ENCODE peak calls at places on chromosomes 16 and 17, in nine cellular contexts. One of them, this sample, is unnamed.

GRCh38 chr17:37124074-37124824 is 175.5 kb downstream of the AATF start:
- DNase-seq in dorsolateral prefrontal cortex: no peak
- DNase-seq in esophagus muscularis mucosa: no peak
- DNase-seq in endodermal cell: peak
- DNase-seq in heart left ventricle: no peak
- DNase-seq in foreskin keratinocyte: no peak
- DNase-seq in cardiac muscle cell: no peak
- DNase-seq in GM06990: no peak
- DNase-seq in pancreas: no peak
- DNase-seq in this sample: no peak

GRCh38 chr16:58025351-58026138 is at the start of gene MMP15:
- DNase-seq in dorsolateral prefrontal cortex: peak
- DNase-seq in esophagus muscularis mucosa: no peak
- DNase-seq in endodermal cell: peak
- DNase-seq in heart left ventricle: peak
- DNase-seq in foreskin keratinocyte: peak
- DNase-seq in cardiac muscle cell: peak
- DNase-seq in GM06990: peak
- DNase-seq in pancreas: peak
- DNase-seq in this sample: no peak

GRCh38 chr16:19683453-19684236 is 34.4 kb downstream of the KNOP1 start:
- DNase-seq in dorsolateral prefrontal cortex: peak
- DNase-seq in esophagus muscularis mucosa: no peak
- DNase-seq in endodermal cell: no peak
- DNase-seq in heart left ventricle: no peak
- DNase-seq in foreskin keratinocyte: no peak
- DNase-seq in cardiac muscle cell: no peak
- DNase-seq in GM06990: no peak
- DNase-seq in pancreas: no peak
- DNase-seq in this sample: no peak

GRCh38 chr17:29568331-29569244 is at the start of gene TP53I13:
- DNase-seq in dorsolateral prefrontal cortex: peak
- DNase-seq in esophagus muscularis mucosa: peak
- DNase-seq in endodermal cell: peak
- DNase-seq in heart left ventricle: peak
- DNase-seq in foreskin keratinocyte: peak
- DNase-seq in cardiac muscle cell: peak
- DNase-seq in GM06990: peak
- DNase-seq in pancreas: peak
- DNase-seq in this sample: no peak

GRCh38 chr17:78883090-78883532 is 19.9 kb downstream of the CEP295NL start:
- DNase-seq in dorsolateral prefrontal cortex: no peak
- DNase-seq in esophagus muscularis mucosa: peak
- DNase-seq in endodermal cell: no peak
- DNase-seq in heart left ventricle: no peak
- DNase-seq in foreskin keratinocyte: no peak
- DNase-seq in cardiac muscle cell: no peak
- DNase-seq in GM06990: no peak
- DNase-seq in pancreas: peak
- DNase-seq in this sample: peak

GRCh38 chr16:57752581-57753447 is 17.2 kb downstream of the KATNB1 start:
- DNase-seq in dorsolateral prefrontal cortex: no peak
- DNase-seq in esophagus muscularis mucosa: no peak
- DNase-seq in endodermal cell: no peak
- DNase-seq in heart left ventricle: peak
- DNase-seq in foreskin keratinocyte: no peak
- DNase-seq in cardiac muscle cell: no peak
- DNase-seq in GM06990: no peak
- DNase-seq in pancreas: no peak
- DNase-seq in this sample: no peak

GRCh38 chr17:44749076-44750020 is 9.4 kb upstream of the ADAM11 start:
- DNase-seq in dorsolateral prefrontal cortex: peak
- DNase-seq in esophagus muscularis mucosa: no peak
- DNase-seq in endodermal cell: no peak
- DNase-seq in heart left ventricle: no peak
- DNase-seq in foreskin keratinocyte: no peak
- DNase-seq in cardiac muscle cell: no peak
- DNase-seq in GM06990: no peak
- DNase-seq in pancreas: no peak
- DNase-seq in this sample: no peak

GRCh38 chr16:84228321-84228838 is 11.4 kb downstream of the KCNG4 start:
- DNase-seq in dorsolateral prefrontal cortex: peak
- DNase-seq in esophagus muscularis mucosa: peak
- DNase-seq in endodermal cell: peak
- DNase-seq in heart left ventricle: peak
- DNase-seq in foreskin keratinocyte: no peak
- DNase-seq in cardiac muscle cell: no peak
- DNase-seq in GM06990: no peak
- DNase-seq in pancreas: peak
- DNase-seq in this sample: peak

DNA sequence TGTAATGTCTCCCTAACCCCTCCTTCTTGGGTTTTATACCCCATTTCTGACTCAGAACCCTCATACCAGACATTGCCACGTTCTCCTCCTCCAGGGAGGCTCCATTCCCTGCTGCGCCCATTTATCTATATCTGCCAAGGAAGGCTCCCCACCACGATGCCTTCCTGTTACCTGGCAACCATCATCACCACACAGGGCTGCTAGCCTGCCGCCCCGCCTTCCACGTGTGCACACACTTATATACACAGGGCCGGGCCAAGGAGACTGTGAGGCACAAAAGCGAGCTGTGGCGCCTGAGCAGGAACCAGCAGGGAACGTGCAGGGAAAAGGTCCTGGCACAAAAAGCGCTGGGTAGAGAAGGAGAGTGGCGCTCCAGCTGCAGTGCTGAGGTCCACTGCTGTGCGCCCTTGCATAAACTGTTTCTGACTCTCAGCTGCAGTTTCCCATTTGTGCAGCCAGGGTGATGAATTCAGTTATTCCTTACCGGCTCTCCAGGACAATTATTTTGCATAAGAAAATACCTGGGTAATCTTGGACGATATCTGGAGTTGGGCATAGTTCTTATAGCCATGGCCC is 261.7 kb downstream of the CBLN1 start:
- DNase-seq in dorsolateral prefrontal cortex: peak
- DNase-seq in esophagus muscularis mucosa: peak
- DNase-seq in endodermal cell: peak
- DNase-seq in heart left ventricle: no peak
- DNase-seq in foreskin keratinocyte: no peak
- DNase-seq in cardiac muscle cell: no peak
- DNase-seq in GM06990: no peak
- DNase-seq in pancreas: no peak
- DNase-seq in this sample: no peak
- TF ChIP-seq CTCF in dorsolateral prefrontal cortex: peak
- TF ChIP-seq CTCF in esophagus muscularis mucosa: no peak
- TF ChIP-seq CTCF in endodermal cell: no peak
- TF ChIP-seq CTCF in heart left ventricle: no peak
- TF ChIP-seq CTCF in foreskin keratinocyte: no peak
- TF ChIP-seq CTCF in cardiac muscle cell: no peak
- TF ChIP-seq CTCF in GM06990: no peak
- TF ChIP-seq CTCF in pancreas: no peak
- TF ChIP-seq CTCF in this sample: no peak

GRCh38 chr16:50887500-50887899 is 145.6 kb downstream of the CYLD start:
- DNase-seq in dorsolateral prefrontal cortex: no peak
- DNase-seq in esophagus muscularis mucosa: peak
- DNase-seq in endodermal cell: no peak
- DNase-seq in heart left ventricle: no peak
- DNase-seq in foreskin keratinocyte: no peak
- DNase-seq in cardiac muscle cell: no peak
- DNase-seq in GM06990: no peak
- DNase-seq in pancreas: no peak
- DNase-seq in this sample: no peak

GRCh38 chr16:50881953-50882352 is 140.1 kb downstream of the CYLD start:
- DNase-seq in dorsolateral prefrontal cortex: no peak
- DNase-seq in esophagus muscularis mucosa: peak
- DNase-seq in endodermal cell: peak
- DNase-seq in heart left ventricle: no peak
- DNase-seq in foreskin keratinocyte: no peak
- DNase-seq in cardiac muscle cell: no peak
- DNase-seq in GM06990: no peak
- DNase-seq in pancreas: no peak
- DNase-seq in this sample: no peak

GRCh38 chr16:50881331-50881830 is 139.5 kb downstream of the CYLD start:
- DNase-seq in dorsolateral prefrontal cortex: no peak
- DNase-seq in esophagus muscularis mucosa: peak
- DNase-seq in endodermal cell: peak
- DNase-seq in heart left ventricle: no peak
- DNase-seq in foreskin keratinocyte: no peak
- DNase-seq in cardiac muscle cell: no peak
- DNase-seq in GM06990: no peak
- DNase-seq in pancreas: no peak
- DNase-seq in this sample: no peak

GRCh38 chr16:50880926-50881325 is 139.0 kb downstream of the CYLD start:
- DNase-seq in dorsolateral prefrontal cortex: no peak
- DNase-seq in esophagus muscularis mucosa: peak
- DNase-seq in endodermal cell: no peak
- DNase-seq in heart left ventricle: no peak
- DNase-seq in foreskin keratinocyte: no peak
- DNase-seq in cardiac muscle cell: no peak
- DNase-seq in GM06990: no peak
- DNase-seq in pancreas: no peak
- DNase-seq in this sample: no peak

GRCh38 chr16:50884066-50884860 is 142.4 kb downstream of the CYLD start:
- DNase-seq in dorsolateral prefrontal cortex: no peak
- DNase-seq in esophagus muscularis mucosa: peak
- DNase-seq in endodermal cell: peak
- DNase-seq in heart left ventricle: no peak
- DNase-seq in foreskin keratinocyte: no peak
- DNase-seq in cardiac muscle cell: no peak
- DNase-seq in GM06990: no peak
- DNase-seq in pancreas: no peak
- DNase-seq in this sample: no peak
- TF ChIP-seq CTCF in dorsolateral prefrontal cortex: peak
- TF ChIP-seq CTCF in esophagus muscularis mucosa: no peak
- TF ChIP-seq CTCF in endodermal cell: peak
- TF ChIP-seq CTCF in heart left ventricle: no peak
- TF ChIP-seq CTCF in foreskin keratinocyte: peak
- TF ChIP-seq CTCF in cardiac muscle cell: peak
- TF ChIP-seq CTCF in GM06990: peak
- TF ChIP-seq CTCF in pancreas: no peak
- TF ChIP-seq CTCF in this sample: no peak

GRCh38 chr17:68763551-68763950 is 162.4 kb upstream of the FAM20A start:
- DNase-seq in dorsolateral prefrontal cortex: no peak
- DNase-seq in esophagus muscularis mucosa: no peak
- DNase-seq in endodermal cell: no peak
- DNase-seq in heart left ventricle: no peak
- DNase-seq in foreskin keratinocyte: peak
- DNase-seq in cardiac muscle cell: no peak
- DNase-seq in GM06990: no peak
- DNase-seq in pancreas: no peak
- DNase-seq in this sample: no peak

GRCh38 chr17:68759343-68760140 is 158.4 kb upstream of the FAM20A start:
- DNase-seq in dorsolateral prefrontal cortex: peak
- DNase-seq in esophagus muscularis mucosa: peak
- DNase-seq in endodermal cell: peak
- DNase-seq in heart left ventricle: peak
- DNase-seq in foreskin keratinocyte: peak
- DNase-seq in cardiac muscle cell: peak
- DNase-seq in GM06990: peak
- DNase-seq in pancreas: peak
- DNase-seq in this sample: peak

GRCh38 chr17:68759002-68759342 is 157.8 kb upstream of the FAM20A start:
- DNase-seq in dorsolateral prefrontal cortex: no peak
- DNase-seq in esophagus muscularis mucosa: no peak
- DNase-seq in endodermal cell: no peak
- DNase-seq in heart left ventricle: no peak
- DNase-seq in foreskin keratinocyte: no peak
- DNase-seq in cardiac muscle cell: no peak
- DNase-seq in GM06990: no peak
- DNase-seq in pancreas: no peak
- DNase-seq in this sample: no peak

GRCh38 chr17:68762911-68763310 is 161.7 kb upstream of the FAM20A start:
- DNase-seq in dorsolateral prefrontal cortex: no peak
- DNase-seq in esophagus muscularis mucosa: no peak
- DNase-seq in endodermal cell: no peak
- DNase-seq in heart left ventricle: no peak
- DNase-seq in foreskin keratinocyte: no peak
- DNase-seq in cardiac muscle cell: no peak
- DNase-seq in GM06990: no peak
- DNase-seq in pancreas: no peak
- DNase-seq in this sample: no peak

GRCh38 chr17:68760141-68760475 is 158.9 kb upstream of the FAM20A start:
- DNase-seq in dorsolateral prefrontal cortex: no peak
- DNase-seq in esophagus muscularis mucosa: no peak
- DNase-seq in endodermal cell: no peak
- DNase-seq in heart left ventricle: no peak
- DNase-seq in foreskin keratinocyte: no peak
- DNase-seq in cardiac muscle cell: no peak
- DNase-seq in GM06990: no peak
- DNase-seq in pancreas: no peak
- DNase-seq in this sample: no peak
- TF ChIP-seq CTCF in dorsolateral prefrontal cortex: no peak
- TF ChIP-seq CTCF in esophagus muscularis mucosa: no peak
- TF ChIP-seq CTCF in endodermal cell: no peak
- TF ChIP-seq CTCF in heart left ventricle: peak
- TF ChIP-seq CTCF in foreskin keratinocyte: no peak
- TF ChIP-seq CTCF in cardiac muscle cell: no peak
- TF ChIP-seq CTCF in GM06990: no peak
- TF ChIP-seq CTCF in pancreas: no peak
- TF ChIP-seq CTCF in this sample: no peak

GRCh38 chr16:28823291-28823718 is 506 bp downstream of the ATXN2L start:
- DNase-seq in dorsolateral prefrontal cortex: no peak
- DNase-seq in esophagus muscularis mucosa: no peak
- DNase-seq in endodermal cell: no peak
- DNase-seq in heart left ventricle: no peak
- DNase-seq in foreskin keratinocyte: peak
- DNase-seq in cardiac muscle cell: peak
- DNase-seq in GM06990: no peak
- DNase-seq in pancreas: no peak
- DNase-seq in this sample: no peak

GRCh38 chr16:28822520-28823290 is at the start of gene ATXN2L:
- DNase-seq in dorsolateral prefrontal cortex: peak
- DNase-seq in esophagus muscularis mucosa: peak
- DNase-seq in endodermal cell: peak
- DNase-seq in heart left ventricle: peak
- DNase-seq in foreskin keratinocyte: peak
- DNase-seq in cardiac muscle cell: peak
- DNase-seq in GM06990: peak
- DNase-seq in pancreas: peak
- DNase-seq in this sample: peak

GRCh38 chr16:28821874-28822519 is 802 bp upstream of the ATXN2L start:
- DNase-seq in dorsolateral prefrontal cortex: no peak
- DNase-seq in esophagus muscularis mucosa: no peak
- DNase-seq in endodermal cell: peak
- DNase-seq in heart left ventricle: no peak
- DNase-seq in foreskin keratinocyte: no peak
- DNase-seq in cardiac muscle cell: no peak
- DNase-seq in GM06990: no peak
- DNase-seq in pancreas: no peak
- DNase-seq in this sample: no peak

GRCh38 chr16:28824548-28824973 is 1.8 kb downstream of the ATXN2L start:
- DNase-seq in dorsolateral prefrontal cortex: no peak
- DNase-seq in esophagus muscularis mucosa: no peak
- DNase-seq in endodermal cell: no peak
- DNase-seq in heart left ventricle: no peak
- DNase-seq in foreskin keratinocyte: no peak
- DNase-seq in cardiac muscle cell: no peak
- DNase-seq in GM06990: no peak
- DNase-seq in pancreas: no peak
- DNase-seq in this sample: no peak

DNA sequence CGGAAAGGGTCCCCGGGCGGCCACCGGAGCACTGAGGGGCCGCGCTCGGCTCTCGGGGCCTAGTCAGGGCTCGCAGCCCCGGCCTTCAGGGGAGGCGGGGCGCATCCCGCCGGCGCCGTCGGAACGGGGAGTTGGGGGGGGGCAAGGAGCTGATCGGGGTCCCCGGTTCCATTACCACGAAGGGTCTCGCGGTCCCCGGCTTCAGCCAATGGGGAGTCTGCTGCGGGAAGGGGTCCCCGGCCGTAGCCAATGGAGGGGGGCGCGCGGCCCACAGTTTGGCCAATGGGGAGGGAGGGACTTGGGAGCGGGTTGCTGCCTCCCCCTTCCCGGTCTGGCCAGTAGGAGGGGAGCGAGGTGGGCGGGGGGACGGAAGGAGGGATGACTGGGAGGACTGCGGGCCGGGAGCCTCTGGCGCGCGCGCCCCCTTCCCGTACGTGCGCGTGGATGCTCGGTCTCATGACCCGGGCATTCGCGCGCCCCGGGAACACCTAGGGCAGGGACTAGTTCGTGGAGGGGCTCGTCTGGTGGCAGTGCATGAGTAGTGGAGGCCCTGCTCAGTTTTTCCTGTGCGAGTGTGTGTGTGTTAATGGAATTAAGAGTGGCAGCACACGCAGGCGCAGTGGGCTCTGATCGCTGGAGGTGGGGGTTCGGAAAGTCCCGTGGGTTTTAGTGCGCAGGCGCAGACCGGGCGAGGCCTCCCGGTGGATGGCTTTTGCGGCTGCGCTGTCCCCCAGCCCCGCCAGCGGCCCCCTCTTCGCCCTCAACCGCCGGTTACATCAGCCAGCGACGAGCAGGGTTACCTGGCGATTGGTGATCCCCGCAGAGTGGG is 1.1 kb downstream of the ATXN2L start:
- DNase-seq in dorsolateral prefrontal cortex: peak
- DNase-seq in esophagus muscularis mucosa: peak
- DNase-seq in endodermal cell: peak
- DNase-seq in heart left ventricle: peak
- DNase-seq in foreskin keratinocyte: peak
- DNase-seq in cardiac muscle cell: peak
- DNase-seq in GM06990: peak
- DNase-seq in pancreas: peak
- DNase-seq in this sample: peak
- TF ChIP-seq CTCF in dorsolateral prefrontal cortex: peak
- TF ChIP-seq CTCF in esophagus muscularis mucosa: peak
- TF ChIP-seq CTCF in endodermal cell: peak
- TF ChIP-seq CTCF in heart left ventricle: peak
- TF ChIP-seq CTCF in foreskin keratinocyte: peak
- TF ChIP-seq CTCF in cardiac muscle cell: no peak
- TF ChIP-seq CTCF in GM06990: peak
- TF ChIP-seq CTCF in pancreas: no peak
- TF ChIP-seq CTCF in this sample: peak